ENCODE peak calls at places on chromosome 12, in six cellular contexts. L is GM12892, R is HL-60, Y is transverse colon, Z is Panc1, O is GM23338. I is an unnamed sample.

GRCh38 chr12:59357811-59358210 is 238.0 kb upstream of the SLC16A7 start:
- DNase-seq in L (no peak), O (peak), Z (no peak), R (no peak), Y (no peak), I (no peak)

GRCh38 chr12:27412047-27412446 is 34.5 kb upstream of the SMCO2 start:
- DNase-seq in R (no peak), O (no peak), Y (no peak), Z (no peak), L (no peak), I (no peak)

GRCh38 chr12:13359636-13360035 is 163.1 kb downstream of the EMP1 start:
- DNase-seq in Y (no peak), O (no peak), Z (no peak), R (no peak), L (no peak), I (no peak)

GRCh38 chr12:12901158-12901791 is 9.9 kb downstream of the GPRC5A start:
- DNase-seq in Y (peak), R (no peak), L (no peak), O (no peak), Z (no peak), I (no peak)

GRCh38 chr12:129332286-129332685 is 479.0 kb downstream of the GLT1D1 start:
- DNase-seq in Z (no peak), O (no peak), R (no peak), L (no peak), Y (no peak), I (no peak)

GRCh38 chr12:81800298-81801148 is 41.4 kb upstream of the PPFIA2 start:
- DNase-seq in O (peak), Y (no peak), L (no peak), Z (no peak), R (no peak), I (no peak)

GRCh38 chr12:123267991-123268843 is 3.4 kb downstream of the CDK2AP1 start:
- DNase-seq in Z (no peak), Y (peak), O (peak), L (no peak), R (peak), I (no peak)

GRCh38 chr12:12722351-12723146 is 5.4 kb downstream of the CDKN1B start:
- DNase-seq in Y (no peak), O (no peak), Z (no peak), L (no peak), R (no peak), I (no peak)

GRCh38 chr12:123126294-123127144 is 24.4 kb downstream of the PITPNM2 start:
- DNase-seq in Y (no peak), L (no peak), O (no peak), Z (peak), R (no peak), I (peak)

GRCh38 chr12:26164118-26164517 is 31.3 kb upstream of the SSPN start:
- DNase-seq in Y (no peak), L (no peak), O (no peak), Z (no peak), R (no peak), I (no peak)

GRCh38 chr12:40106655-40107054 is 774 bp upstream of the SLC2A13 start:
- DNase-seq in R (no peak), Y (no peak), Z (no peak), L (no peak), O (peak), I (no peak)

GRCh38 chr12:38424436-38424835 is 107.9 kb downstream of the ALG10B start:
- DNase-seq in R (no peak), L (no peak), Y (no peak), Z (no peak), O (no peak), I (no peak)

GRCh38 chr12:80041691-80042090 is 57.6 kb upstream of the OTOGL start:
- DNase-seq in Y (no peak), O (no peak), L (no peak), R (no peak), Z (no peak), I (no peak)

GRCh38 chr12:49389092-49389703 is 21.9 kb downstream of the SPATS2 start:
- DNase-seq in L (no peak), O (peak), R (no peak), Z (no peak), Y (peak), I (peak)

GRCh38 chr12:22684526-22685118 is 59.7 kb downstream of the ETNK1 start:
- DNase-seq in Z (no peak), O (peak), Y (no peak), R (no peak), L (no peak), I (no peak)

GRCh38 chr12:98456583-98457573 is 58.5 kb upstream of the TMPO start:
- DNase-seq in Z (no peak), Y (peak), R (peak), L (peak), O (peak), I (peak)

GRCh38 chr12:57904848-57905811 is 36.2 kb upstream of the ATP23 start:
- DNase-seq in Z (peak), R (peak), O (peak), Y (peak), L (peak), I (peak)
- TF ChIP-seq POLR2AphosphoS5 in Z (peak), R (no peak), O (no peak), Y (no peak), L (no peak), I (peak)

DNA sequence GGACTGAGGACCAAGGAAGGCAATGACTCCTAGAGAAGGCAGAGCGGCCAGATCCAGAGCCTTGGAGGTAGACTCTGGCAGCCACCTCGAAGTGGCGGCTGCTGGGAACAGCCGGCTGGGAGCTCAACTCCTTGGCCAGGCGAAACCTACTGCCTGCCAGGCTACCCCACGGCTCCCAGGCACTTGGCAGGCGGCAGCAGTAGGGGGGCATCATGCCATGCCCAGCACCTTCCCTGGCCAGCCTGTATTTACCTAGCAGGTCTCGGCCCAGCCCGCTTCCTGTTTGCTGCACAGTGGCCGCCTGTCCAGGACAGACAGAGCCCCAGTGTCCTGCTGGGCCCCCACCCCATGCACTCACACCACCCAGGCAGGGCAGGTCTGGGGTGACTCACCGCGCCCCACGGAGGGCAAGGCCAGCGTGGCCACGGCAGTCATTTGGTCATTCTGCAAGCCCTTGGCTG is 10.2 kb downstream of the TRPV4 start:
- DNase-seq in Y (no peak), O (no peak), L (no peak), R (no peak), Z (no peak), I (peak)
- TF ChIP-seq POLR2AphosphoS5 in Y (no peak), O (no peak), L (no peak), R (no peak), Z (no peak), I (no peak)

GRCh38 chr12:6938353-6939186 is 5.0 kb upstream of the RNU7-1 start:
- DNase-seq in O (no peak), Z (no peak), L (no peak), Y (no peak), R (no peak), I (no peak)
- TF ChIP-seq POLR2AphosphoS5 in O (no peak), Z (peak), L (peak), Y (no peak), R (no peak), I (peak)

DNA sequence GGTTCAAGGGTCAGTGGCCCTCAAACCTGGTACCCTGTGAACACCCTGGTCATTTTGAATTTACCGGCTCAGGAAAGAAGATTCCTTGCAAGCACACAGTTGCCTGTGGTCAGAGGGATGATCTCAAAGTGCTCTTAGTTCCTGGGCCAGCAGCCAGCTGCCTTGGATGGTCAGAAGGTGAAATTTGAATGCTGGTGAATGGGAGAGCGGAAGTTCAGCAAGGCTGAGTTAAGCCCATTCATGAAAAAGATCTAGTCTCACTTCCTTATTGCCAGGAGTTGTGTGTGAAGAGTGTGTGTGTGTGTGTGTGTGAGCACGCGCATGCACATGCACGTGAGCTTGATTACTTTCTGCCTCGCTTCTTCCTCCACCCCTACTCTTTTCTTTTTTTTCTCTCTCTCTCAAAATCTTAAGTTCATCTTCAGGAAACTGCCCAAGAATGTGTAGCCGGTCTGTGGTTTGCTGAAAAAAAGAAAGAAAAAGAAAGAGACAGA is 155.5 kb upstream of the CCND2 start:
- DNase-seq in R (peak), Z (no peak), L (no peak), O (no peak), Y (peak), I (no peak)
- TF ChIP-seq POLR2AphosphoS5 in R (peak), Z (no peak), L (peak), O (no peak), Y (no peak), I (no peak)

GRCh38 chr12:4303750-4304149 is 17.3 kb upstream of the TIGAR start:
- DNase-seq in Y (no peak), O (no peak), R (no peak), Z (no peak), L (no peak), I (no peak)
- TF ChIP-seq POLR2AphosphoS5 in Y (no peak), O (no peak), R (no peak), Z (no peak), L (no peak), I (no peak)

DNA sequence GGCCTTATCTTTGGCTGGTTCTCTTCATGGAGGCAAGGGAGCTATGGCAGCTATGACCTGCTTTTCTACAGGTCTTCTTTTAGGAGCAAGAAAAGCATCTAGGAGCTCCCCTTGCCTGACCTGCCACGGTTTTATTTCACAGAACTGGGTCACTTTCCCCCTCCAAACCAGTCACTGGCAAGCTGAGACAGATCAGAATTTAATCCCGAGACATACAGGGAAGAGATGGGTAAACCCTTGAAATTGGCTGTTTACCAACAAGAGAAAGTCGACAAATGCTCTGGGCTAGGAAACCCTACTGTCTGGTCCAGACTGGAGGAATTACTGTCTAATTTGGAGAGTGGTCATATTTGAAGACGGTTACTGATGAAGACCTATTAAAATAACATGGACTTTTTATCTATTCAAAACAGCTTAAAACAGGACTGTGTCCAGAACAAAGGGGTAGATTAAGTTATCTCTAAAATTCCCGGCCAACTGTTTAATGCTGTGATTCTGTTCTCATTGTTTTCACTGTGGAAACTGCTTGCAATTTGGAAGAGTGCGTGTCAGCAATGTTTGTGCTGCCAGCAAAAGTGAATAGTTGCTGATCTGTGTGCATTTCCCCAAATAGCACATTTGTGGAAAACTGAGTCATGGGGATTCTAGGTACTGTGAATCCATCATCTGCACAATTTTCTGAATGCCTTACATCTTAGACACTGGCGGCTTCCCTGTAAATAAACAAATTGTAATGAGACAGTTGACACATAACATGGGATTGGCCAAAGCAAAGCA is 73.4 kb upstream of the EEA1 start:
- DNase-seq in O (no peak), R (no peak), L (no peak), Y (no peak), Z (no peak), I (no peak)
- TF ChIP-seq POLR2AphosphoS5 in O (no peak), R (no peak), L (no peak), Y (peak), Z (no peak), I (peak)

DNA sequence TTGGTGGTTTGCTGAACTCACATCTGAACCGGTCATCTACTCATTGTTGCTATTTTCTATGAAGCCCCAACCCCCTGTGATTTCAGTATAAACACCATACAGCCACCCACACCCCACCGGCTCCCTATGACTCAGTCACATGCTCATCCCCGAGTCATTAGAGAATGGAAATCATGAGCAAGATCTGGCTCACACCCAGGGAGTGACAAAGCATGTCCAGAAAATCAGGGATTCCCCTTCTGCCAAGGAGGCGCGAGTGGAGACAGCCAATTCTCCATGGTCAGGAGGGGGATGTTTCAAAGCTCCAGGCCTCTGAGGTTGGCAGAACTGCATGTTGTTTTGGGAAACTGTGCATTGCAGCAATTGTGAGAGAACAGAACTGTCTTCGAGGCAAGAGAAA is 657.5 kb upstream of the TBX3 start:
- DNase-seq in Y (peak), Z (peak), O (no peak), R (no peak), L (no peak), I (peak)
- TF ChIP-seq POLR2AphosphoS5 in Y (peak), Z (no peak), O (no peak), R (no peak), L (no peak), I (peak)